ENCODE peak calls at places on chromosomes 7 and 10, in four cellular contexts. F is WTC11, B is HepG2, Z is K562. G is an unnamed sample.

GRCh38 chr7:156816943-156817572 is 75.9 kb downstream of the LMBR1 start:
- DNase-seq in F (no peak), B (peak; percentile 10), Z (no peak), G (no peak)

GRCh38 chr10:79007843-79008319 is 60.9 kb upstream of the ZMIZ1 start:
- DNase-seq in F (no peak), B (no peak), Z (no peak), G (no peak)

GRCh38 chr7:49768835-49769234 is 4.6 kb upstream of the VWC2 start:
- DNase-seq in F (no peak), B (no peak), Z (no peak), G (no peak)

GRCh38 chr7:21902240-21902639 is 43.5 kb downstream of the CDCA7L start:
- DNase-seq in F (no peak), B (no peak), Z (no peak), G (no peak)

GRCh38 chr7:29424295-29424983 is 139.2 kb upstream of the PRR15 start:
- DNase-seq in F (no peak), B (no peak), Z (no peak), G (no peak)

GRCh38 chr10:123150229-123150985 is 2.5 kb downstream of the HMX2 start:
- DNase-seq in F (no peak), B (no peak), Z (no peak), G (no peak)

GRCh38 chr7:70619130-70619529 is 512.8 kb upstream of the GALNT17 start:
- DNase-seq in F (peak; percentile 14), B (no peak), Z (no peak), G (no peak)

GRCh38 chr10:31515819-31516402 is 196.9 kb downstream of the ZEB1 start:
- DNase-seq in F (no peak), B (no peak), Z (no peak), G (no peak)

GRCh38 chr10:26804418-26805393 is 56.1 kb downstream of the ABI1 start:
- DNase-seq in F (no peak), B (no peak), Z (no peak), G (no peak)

GRCh38 chr10:3481000-3481335 is 304.0 kb downstream of the KLF6 start:
- DNase-seq in F (no peak), B (no peak), Z (no peak), G (no peak)

GRCh38 chr7:153258686-153259085 is 499.1 kb downstream of the ACTR3B start:
- DNase-seq in F (no peak), B (no peak), Z (no peak), G (no peak)

GRCh38 chr7:28041508-28042314 is 138.9 kb downstream of the JAZF1 start:
- DNase-seq in F (no peak), B (no peak), Z (no peak), G (no peak)

GRCh38 chr10:21976739-21977138 is 26.8 kb downstream of the DNAJC1 start:
- DNase-seq in F (no peak), B (no peak), Z (no peak), G (no peak)

GRCh38 chr10:12081879-12082560 is 13.3 kb downstream of the DHTKD1 start:
- DNase-seq in F (no peak), B (no peak), Z (no peak), G (no peak)

GRCh38 chr7:148699772-148700629 is 1.3 kb downstream of the CUL1 start:
- DNase-seq in F (no peak), B (peak; percentile 33), Z (no peak), G (no peak)

GRCh38 chr7:133695976-133696531 is 431.1 kb upstream of the LRGUK start:
- DNase-seq in F (no peak), B (no peak), Z (no peak), G (peak; percentile 17)

GRCh38 chr10:95275726-95276366 is 15.0 kb downstream of the PDLIM1 start:
- DNase-seq in F (no peak), B (no peak), Z (no peak), G (no peak)

GRCh38 chr10:132407243-132407746 is 10.3 kb downstream of the PWWP2B start:
- DNase-seq in F (no peak), B (peak; percentile 58), Z (no peak), G (no peak)

GRCh38 chr7:106793015-106793651 is 71.9 kb upstream of the PIK3CG start:
- DNase-seq in F (no peak), B (peak; percentile 7), Z (peak; percentile 65), G (no peak)

GRCh38 chr7:152076940-152077933 is 51.8 kb downstream of the GALNT11 start:
- DNase-seq in F (no peak), B (no peak), Z (no peak), G (no peak)

GRCh38 chr7:96547371-96547811 is 162.3 kb downstream of the SEM1 start:
- DNase-seq in F (no peak), B (no peak), Z (no peak), G (no peak)

DNA sequence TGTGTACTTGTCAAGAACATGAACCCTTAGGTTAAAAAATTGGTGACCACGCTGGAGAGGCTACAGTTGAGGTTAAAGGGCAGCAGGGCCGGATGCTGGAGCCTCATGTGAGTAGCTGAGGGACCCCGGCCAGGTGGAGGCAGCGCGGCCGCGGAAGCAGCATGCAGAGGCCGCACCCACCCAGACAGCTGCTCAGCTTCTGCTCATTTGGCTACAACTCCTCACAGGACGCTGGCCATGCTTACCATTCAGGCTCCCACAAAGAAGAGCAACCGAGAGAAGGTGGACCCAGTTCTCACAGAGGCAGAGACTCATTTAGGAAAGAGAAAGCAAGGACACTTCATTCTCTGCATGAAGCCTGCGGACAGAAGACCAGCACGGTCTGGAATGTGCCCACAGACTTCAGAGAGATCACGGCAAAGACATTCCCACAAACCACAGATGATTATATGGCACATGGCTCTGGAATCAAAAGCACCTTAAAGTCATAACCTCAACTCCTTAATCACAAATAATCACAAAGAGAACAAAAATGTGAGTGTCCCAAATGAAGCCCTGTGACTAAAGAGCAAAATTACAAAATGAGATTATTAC is 94.4 kb downstream of the VOPP1 start:
- DNase-seq in F (no peak), B (no peak), Z (no peak), G (no peak)
- TF ChIP-seq CBFB in F (no peak), B (no peak), Z (no peak), G (no peak)

DNA sequence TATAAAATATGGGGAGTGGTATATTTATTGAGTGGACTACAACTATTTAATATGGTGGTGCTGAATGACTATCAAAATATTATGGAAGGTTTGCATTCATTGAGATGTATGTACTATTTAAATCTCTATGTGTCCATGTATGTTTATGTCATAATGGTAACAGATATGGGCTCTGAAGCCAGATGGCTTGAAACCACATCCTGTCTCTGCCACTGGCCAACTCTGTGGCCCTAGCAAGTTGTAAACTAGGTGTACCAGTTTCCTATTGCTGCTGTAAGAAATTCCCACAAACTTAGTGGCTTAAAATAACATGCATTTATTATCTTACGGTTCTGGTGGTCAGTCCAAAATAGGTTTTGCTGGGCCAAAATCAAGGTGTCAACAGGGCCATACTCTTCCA is 198.1 kb upstream of the NFE2L3 start:
- DNase-seq in F (no peak), B (no peak), Z (no peak), G (no peak)
- TF ChIP-seq CBFB in F (no peak), B (no peak), Z (no peak), G (no peak)

GRCh38 chr7:105245398-105246099 is 143.2 kb downstream of the SRPK2 start:
- DNase-seq in F (no peak), B (peak; percentile 64), Z (no peak), G (no peak)
- TF ChIP-seq CBFB in F (no peak), B (no peak), Z (no peak), G (no peak)

DNA sequence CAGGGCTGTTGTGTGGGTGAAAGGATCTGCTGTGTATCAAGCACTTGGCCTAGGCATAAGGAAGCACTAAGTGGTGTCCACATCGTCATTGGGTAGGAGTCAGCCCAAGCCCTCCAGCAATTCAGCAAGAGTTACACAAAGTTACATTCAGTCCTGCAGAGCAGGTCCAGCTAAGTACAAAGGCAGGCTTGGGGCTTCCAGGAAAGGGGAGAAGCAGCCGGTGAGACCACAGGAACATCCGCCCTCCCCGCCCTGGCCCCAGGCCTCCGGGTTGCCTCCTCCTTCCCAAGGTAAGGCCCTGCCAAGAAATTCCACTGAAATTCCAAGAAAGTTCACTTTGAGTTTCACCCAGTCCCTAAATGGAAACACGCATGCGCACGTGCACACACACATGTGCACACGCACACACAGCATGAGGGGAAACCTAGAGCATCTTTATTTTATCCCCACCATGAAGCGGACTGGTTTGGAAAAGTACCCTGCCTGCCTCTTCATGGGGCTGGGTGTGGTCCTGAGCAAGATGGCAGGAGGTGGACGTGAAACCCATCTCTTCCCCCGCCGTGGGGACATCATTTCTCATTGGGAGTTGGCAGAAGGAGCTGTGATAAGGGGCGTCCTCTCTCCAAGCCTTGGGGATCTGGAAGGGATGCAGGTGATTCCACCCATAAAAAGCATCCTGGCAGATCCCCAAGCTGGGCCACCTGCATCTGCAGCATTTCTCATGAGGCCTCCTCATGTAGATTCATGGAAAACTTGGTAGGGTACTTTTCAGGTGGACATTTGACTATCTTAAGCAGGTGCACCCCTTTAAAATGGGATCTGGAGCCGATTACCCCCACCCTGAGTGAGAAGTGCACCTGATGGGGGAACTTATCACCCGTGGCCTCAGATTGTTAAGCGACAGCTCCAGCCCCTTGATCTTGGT is 69.1 kb upstream of the NANOS1 start:
- DNase-seq in F (no peak), B (no peak), Z (no peak), G (no peak)
- TF ChIP-seq CBFB in F (no peak), B (no peak), Z (no peak), G (no peak)

GRCh38 chr10:30047924-30048531 is 11.4 kb downstream of the JCAD start:
- DNase-seq in F (no peak), B (no peak), Z (no peak), G (no peak)
- TF ChIP-seq CBFB in F (no peak), B (no peak), Z (no peak), G (no peak)

DNA sequence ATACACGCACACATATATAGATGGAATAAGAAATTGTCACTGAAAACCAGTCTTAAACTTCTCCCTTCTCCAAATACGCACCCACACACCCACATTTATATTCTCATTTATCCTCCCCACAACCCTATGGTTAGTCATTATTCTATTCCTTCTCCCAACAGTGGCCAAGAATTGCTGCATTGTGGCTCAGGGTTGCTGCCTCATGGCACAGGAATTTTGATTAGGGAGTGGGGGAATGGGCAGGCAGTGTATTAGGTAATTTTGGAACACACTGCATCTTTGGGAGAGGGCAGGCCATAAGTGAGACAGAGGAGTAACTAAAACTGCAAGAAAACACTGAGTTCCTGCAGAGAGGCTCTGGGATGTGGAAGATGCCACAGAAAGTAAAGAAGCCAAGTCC is 35.7 kb downstream of the NAPEPLD start:
- DNase-seq in F (no peak), B (no peak), Z (no peak), G (no peak)
- TF ChIP-seq CBFB in F (no peak), B (no peak), Z (no peak), G (no peak)

GRCh38 chr7:100584677-100585510 is 1.0 kb downstream of the LRCH4 start:
- DNase-seq in F (peak; percentile 64), B (peak; percentile 35), Z (peak; percentile 73), G (no peak)
- TF ChIP-seq CBFB in F (no peak), B (no peak), Z (no peak), G (no peak)

DNA sequence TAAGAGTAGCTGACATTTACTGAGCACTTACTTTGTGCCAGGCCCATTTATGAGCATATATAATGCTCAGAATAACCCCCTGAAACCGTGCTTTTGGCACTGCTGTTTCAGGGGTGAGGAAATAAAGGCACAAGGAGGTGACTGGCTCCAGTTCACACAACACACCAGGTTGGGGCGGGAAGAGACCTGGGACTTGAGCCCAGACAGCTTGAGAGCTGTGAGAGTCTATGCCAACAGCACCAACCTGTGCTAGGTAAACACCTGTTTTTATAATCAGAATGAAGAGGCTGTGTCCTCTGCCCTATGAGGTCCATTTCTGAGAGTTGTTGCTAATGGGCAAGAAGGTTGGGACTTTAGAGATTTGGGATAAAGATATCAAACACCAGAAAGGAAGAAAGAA is 8.8 kb upstream of the AZGP1 start:
- DNase-seq in F (no peak), B (no peak), Z (no peak), G (no peak)
- TF ChIP-seq CBFB in F (no peak), B (no peak), Z (no peak), G (no peak)

G was measured in GM12878.